ENCODE peak calls at places on chromosomes 6 and 20, in eight cellular contexts. Q is AML-193; Y is K562; Z is BE2C; J is activated naive CD8-positive, alpha-beta T cell treated with anti-CD3 and anti-CD28 coated beads, Interleukin-2, amount 50 U/mL, for 24 hours; W is stimulated activated naive B cell treated with anti-CD40 and anti-IgM and Interleukin-4, amounts not matched to agents 10 μg/mL and 1 μg/mL and 100 μg/mL, for 72 hours; R is occipital lobe; M is effector CD4-positive, alpha-beta T cell. P is an unnamed sample.

GRCh38 chr6:70292144-70292543 is 10.7 kb downstream of the COL9A1 start:
- DNase-seq in Q (no peak), Y (no peak), Z (no peak), J (no peak), W (no peak), R (no peak), M (no peak), P (no peak)

GRCh38 chr6:54037277-54037779 is 73.9 kb upstream of the MLIP start:
- DNase-seq in Q (no peak), Y (no peak), Z (no peak), J (no peak), W (no peak), R (no peak), M (no peak), P (no peak)

GRCh38 chr20:45294003-45294368 is 12.7 kb upstream of the RBPJL start:
- DNase-seq in Q (no peak), Y (no peak), Z (no peak), J (no peak), W (no peak), R (no peak), M (no peak), P (no peak)

GRCh38 chr6:168985705-168986104 is 267.9 kb downstream of the THBS2 start:
- DNase-seq in Q (no peak), Y (no peak), Z (no peak), J (no peak), W (no peak), R (no peak), M (no peak), P (no peak)

GRCh38 chr6:22954749-22955385 is 385.5 kb downstream of the HDGFL1 start:
- DNase-seq in Q (no peak), Y (no peak), Z (no peak), J (no peak), W (no peak), R (no peak), M (no peak), P (no peak)

GRCh38 chr6:63058601-63059000 is 152.7 kb upstream of the FKBP1C start:
- DNase-seq in Q (peak; percentile 64), Y (no peak), Z (no peak), J (no peak), W (no peak), R (no peak), M (no peak), P (no peak)

GRCh38 chr6:163634514-163635171 is 220.1 kb downstream of the QKI start:
- DNase-seq in Q (no peak), Y (no peak), Z (peak; percentile 68), J (no peak), W (no peak), R (no peak), M (no peak), P (no peak)

GRCh38 chr6:13462380-13463326 is 24.7 kb downstream of the GFOD1 start:
- DNase-seq in Q (no peak), Y (no peak), Z (no peak), J (no peak), W (no peak), R (no peak), M (no peak), P (no peak)

GRCh38 chr20:17611540-17612286 is 41.8 kb downstream of the DSTN start:
- DNase-seq in Q (no peak), Y (peak; percentile 22), Z (no peak), J (no peak), W (no peak), R (no peak), M (no peak), P (peak; percentile 58)

GRCh38 chr6:124613050-124613449 is 349.2 kb upstream of the RNF217 start:
- DNase-seq in Q (no peak), Y (no peak), Z (no peak), J (no peak), W (no peak), R (no peak), M (no peak), P (no peak)

GRCh38 chr20:7818477-7818876 is 121.8 kb downstream of the HAO1 start:
- DNase-seq in Q (no peak), Y (no peak), Z (no peak), J (no peak), W (no peak), R (no peak), M (no peak), P (no peak)

GRCh38 chr20:10562929-10563328 is 110.9 kb downstream of the JAG1 start:
- DNase-seq in Q (no peak), Y (no peak), Z (no peak), J (no peak), W (no peak), R (no peak), M (no peak), P (no peak)

GRCh38 chr20:62197801-62198200 is 15.0 kb downstream of the MTG2 start:
- DNase-seq in Q (no peak), Y (no peak), Z (no peak), J (no peak), W (no peak), R (no peak), M (no peak), P (no peak)

GRCh38 chr6:57127763-57128162 is 37.8 kb downstream of the ZNF451 start:
- DNase-seq in Q (no peak), Y (no peak), Z (no peak), J (no peak), W (no peak), R (no peak), M (no peak), P (no peak)

GRCh38 chr6:72704979-72705378 is 83.1 kb downstream of the KCNQ5 start:
- DNase-seq in Q (no peak), Y (no peak), Z (no peak), J (no peak), W (no peak), R (no peak), M (no peak), P (no peak)

GRCh38 chr20:62732766-62733165 is 24.1 kb downstream of the NTSR1 start:
- DNase-seq in Q (no peak), Y (no peak), Z (no peak), J (no peak), W (no peak), R (no peak), M (no peak), P (no peak)

GRCh38 chr6:2763345-2763841 is 1.8 kb upstream of the WRNIP1 start:
- DNase-seq in Q (no peak), Y (no peak), Z (no peak), J (no peak), W (no peak), R (no peak), M (no peak), P (no peak)

GRCh38 chr6:160139420-160139851 is 17.8 kb downstream of the SLC22A1 start:
- DNase-seq in Q (no peak), Y (no peak), Z (no peak), J (no peak), W (no peak), R (no peak), M (no peak), P (no peak)

GRCh38 chr6:79810153-79810806 is 137.1 kb downstream of the ELOVL4 start:
- DNase-seq in Q (no peak), Y (no peak), Z (peak; percentile 72), J (no peak), W (no peak), R (no peak), M (no peak), P (no peak)

GRCh38 chr6:127343753-127344659 is 597 bp upstream of the ECHDC1 start:
- DNase-seq in Q (peak; percentile 48), Y (peak; percentile 49), Z (no peak), J (no peak), W (no peak), R (no peak), M (no peak), P (peak; percentile 12)

GRCh38 chr6:7165736-7166296 is 58.1 kb downstream of the RREB1 start:
- DNase-seq in Q (no peak), Y (peak; percentile 71), Z (no peak), J (no peak), W (no peak), R (no peak), M (no peak), P (no peak)

GRCh38 chr20:63858393-63859165 is 2.7 kb upstream of the ABHD16B start:
- DNase-seq in Q (no peak), Y (peak; percentile 76), Z (peak; percentile 58), J (no peak), W (no peak), R (no peak), M (no peak), P (peak; percentile 28)

GRCh38 chr20:59028812-59029211 is 3.3 kb downstream of the ATP5F1E start:
- DNase-seq in Q (no peak), Y (no peak), Z (no peak), J (no peak), W (no peak), R (no peak), M (no peak), P (no peak)

GRCh38 chr6:692356-692851 is 535 bp downstream of the EXOC2 start:
- DNase-seq in Q (peak; percentile 44), Y (peak; percentile 85), Z (peak; percentile 28), J (peak; percentile 74), W (peak; percentile 66), R (peak; percentile 25), M (peak; percentile 72), P (peak; percentile 82)

GRCh38 chr6:73739097-73739496 is 43.1 kb downstream of the CD109 start:
- DNase-seq in Q (peak; percentile 82), Y (peak; percentile 73), Z (no peak), J (no peak), W (no peak), R (no peak), M (peak; percentile 6), P (no peak)

GRCh38 chr20:14441201-14441600 is 103.8 kb upstream of the FLRT3 start:
- DNase-seq in Q (peak; percentile 28), Y (no peak), Z (no peak), J (no peak), W (no peak), R (no peak), M (no peak), P (no peak)

GRCh38 chr20:5881714-5882113 is 68.6 kb downstream of the TRMT6 start:
- DNase-seq in Q (no peak), Y (no peak), Z (no peak), J (no peak), W (no peak), R (no peak), M (no peak), P (no peak)

GRCh38 chr6:150241751-150242150 is 98.9 kb downstream of the PPP1R14C start:
- DNase-seq in Q (no peak), Y (no peak), Z (no peak), J (peak; percentile 65), W (peak; percentile 66), R (no peak), M (no peak), P (peak; percentile 86)

GRCh38 chr20:1478566-1478965 is 11.9 kb upstream of the NSFL1C start:
- DNase-seq in Q (no peak), Y (no peak), Z (no peak), J (no peak), W (no peak), R (no peak), M (no peak), P (no peak)

GRCh38 chr6:44132476-44132875 is 5.1 kb downstream of the TMEM63B start:
- DNase-seq in Q (no peak), Y (peak; percentile 40), Z (no peak), J (no peak), W (no peak), R (no peak), M (no peak), P (no peak)

GRCh38 chr6:37048851-37049734 is 43.6 kb downstream of the FGD2 start:
- DNase-seq in Q (no peak), Y (peak; percentile 87), Z (no peak), J (peak; percentile 74), W (peak; percentile 76), R (no peak), M (peak; percentile 74), P (peak; percentile 90)

GRCh38 chr6:152121910-152122309 is 314.4 kb downstream of the ESR1 start:
- DNase-seq in Q (no peak), Y (no peak), Z (no peak), J (no peak), W (no peak), R (no peak), M (no peak), P (no peak)

GRCh38 chr6:92723390-92723931 is 695.9 kb downstream of the EPHA7 start:
- DNase-seq in Q (no peak), Y (no peak), Z (no peak), J (no peak), W (no peak), R (no peak), M (no peak), P (no peak)

GRCh38 chr6:105560611-105561066 is 157.8 kb upstream of the PREP start:
- DNase-seq in Q (no peak), Y (no peak), Z (no peak), J (no peak), W (no peak), R (no peak), M (no peak), P (peak; percentile 21)

P was measured in activated CD8-positive, alpha-beta T cell treated with anti-CD3 and anti-CD28 coated beads for 36 hours.